ENCODE peak calls at places on chromosome 7, in five cellular contexts. R is activated naive CD8-positive, alpha-beta T cell treated with anti-CD3 and anti-CD28 coated beads for 36 hours; M is WTC11; E is astrocyte; D is NCI-H1436. K is an unnamed sample.

GRCh38 chr7:35424869-35425495 is 171.1 kb upstream of the TBX20 start:
- DNase-seq in D (peak; percentile 7), E (peak; percentile 19), M (peak; percentile 61), R (peak; percentile 42), K (peak; percentile 77)

GRCh38 chr7:142885311-142886230 is at the start of gene TRPV6:
- DNase-seq in E (no peak), D (no peak), M (peak; percentile 71), R (no peak), K (no peak)

GRCh38 chr7:157032128-157032527 is 21.7 kb upstream of the MNX1 start:
- DNase-seq in D (no peak), M (no peak), E (no peak), R (no peak), K (no peak)

GRCh38 chr7:64892116-64892515 is 11.0 kb upstream of the ZNF273 start:
- DNase-seq in M (no peak), D (no peak), E (no peak), R (no peak), K (no peak)

GRCh38 chr7:47379629-47380324 is 202.1 kb downstream of the TNS3 start:
- DNase-seq in E (peak; percentile 81), R (no peak), M (peak; percentile 39), D (no peak), K (no peak)

GRCh38 chr7:56063500-56063881 is 595 bp upstream of the SUMF2 start:
- DNase-seq in D (no peak), E (no peak), M (no peak), R (no peak), K (no peak)

GRCh38 chr7:142188159-142188558 is 69.7 kb downstream of the PRSS58 start:
- DNase-seq in M (no peak), R (no peak), E (no peak), D (no peak), K (peak; percentile 73)

GRCh38 chr7:27678617-27679260 is 16.1 kb upstream of the HIBADH start:
- DNase-seq in M (no peak), R (no peak), D (no peak), E (peak; percentile 38), K (no peak)

GRCh38 chr7:122803323-122803722 is 82.9 kb downstream of the CADPS2 start:
- DNase-seq in E (peak; percentile 16), D (no peak), R (no peak), M (no peak), K (peak; percentile 36)

GRCh38 chr7:82384779-82385178 is 58.8 kb downstream of the CACNA2D1 start:
- DNase-seq in M (no peak), E (no peak), R (no peak), D (no peak), K (no peak)

GRCh38 chr7:52500796-52501195 is 534.6 kb upstream of the POM121L12 start:
- DNase-seq in R (no peak), E (peak; percentile 8), D (no peak), M (no peak), K (no peak)

GRCh38 chr7:39228946-39229345 is 251.2 kb downstream of the POU6F2 start:
- DNase-seq in M (no peak), R (no peak), E (peak; percentile 48), D (no peak), K (no peak)

GRCh38 chr7:137820677-137821420 is 25.9 kb downstream of the DGKI start:
- DNase-seq in D (peak; percentile 89), M (peak; percentile 56), E (peak; percentile 85), R (no peak), K (no peak)

GRCh38 chr7:129875160-129875559 is 77.6 kb downstream of the UBE2H start:
- DNase-seq in D (no peak), M (no peak), R (no peak), E (no peak), K (no peak)

GRCh38 chr7:4178887-4179286 is 503.2 kb upstream of the FOXK1 start:
- DNase-seq in E (no peak), R (no peak), D (no peak), M (no peak), K (no peak)

GRCh38 chr7:108335264-108335918 is 120.8 kb downstream of the NRCAM start:
- DNase-seq in R (no peak), D (peak; percentile 23), M (no peak), E (peak; percentile 16), K (no peak)

K was measured in Kasumi-1.